ENCODE peak calls at places on chromosome 5, in seven cellular contexts. L, X, F, I, O, W and B are unnamed samples.

GRCh38 chr5:136001531-136001930 is 27.3 kb upstream of the TGFBI start:
- DNase-seq in L (no peak), X (peak), F (no peak), I (peak), O (peak), W (peak), B (peak)

GRCh38 chr5:5271606-5272321 is 131.6 kb downstream of the ADAMTS16 start:
- DNase-seq in L (no peak), X (peak), F (no peak), I (no peak), O (no peak), W (peak), B (no peak)

GRCh38 chr5:124461857-124462423 is 284.5 kb downstream of the ZNF608 start:
- DNase-seq in L (no peak), X (no peak), F (no peak), I (no peak), O (no peak), W (no peak), B (no peak)

GRCh38 chr5:127386557-127386956 is 96.0 kb downstream of the MEGF10 start:
- DNase-seq in L (no peak), X (peak), F (no peak), I (no peak), O (no peak), W (peak), B (peak)

GRCh38 chr5:168163966-168164365 is 127.5 kb upstream of the WWC1 start:
- DNase-seq in L (no peak), X (no peak), F (peak), I (no peak), O (no peak), W (no peak), B (no peak)

GRCh38 chr5:31894131-31894530 is 255.2 kb downstream of the PDZD2 start:
- DNase-seq in L (no peak), X (no peak), F (no peak), I (no peak), O (no peak), W (no peak), B (no peak)

GRCh38 chr5:108638021-108638420 is 109.7 kb upstream of the FER start:
- DNase-seq in L (no peak), X (no peak), F (no peak), I (no peak), O (no peak), W (no peak), B (no peak)

GRCh38 chr5:66987949-66988838 is 208.4 kb downstream of the CD180 start:
- DNase-seq in L (no peak), X (peak), F (peak), I (peak), O (peak), W (no peak), B (peak)

GRCh38 chr5:120124961-120125360 is 339.1 kb upstream of the PRR16 start:
- DNase-seq in L (no peak), X (peak), F (no peak), I (peak), O (no peak), W (no peak), B (no peak)

GRCh38 chr5:122126711-122127385 is 2.5 kb upstream of the ZNF474 start:
- DNase-seq in L (no peak), X (no peak), F (no peak), I (peak), O (peak), W (peak), B (peak)

GRCh38 chr5:88829773-88830172 is 53.2 kb downstream of the MEF2C start:
- DNase-seq in L (no peak), X (no peak), F (no peak), I (peak), O (peak), W (no peak), B (no peak)

GRCh38 chr5:139468421-139468931 is 2.3 kb upstream of the SMIM33 start:
- DNase-seq in L (no peak), X (no peak), F (no peak), I (no peak), O (no peak), W (no peak), B (no peak)

GRCh38 chr5:168171901-168172717 is 119.3 kb upstream of the WWC1 start:
- DNase-seq in L (no peak), X (no peak), F (no peak), I (no peak), O (no peak), W (no peak), B (no peak)

GRCh38 chr5:176650354-176650884 is 3.1 kb downstream of the TSPAN17 start:
- DNase-seq in L (no peak), X (no peak), F (no peak), I (peak), O (peak), W (no peak), B (no peak)

GRCh38 chr5:139389701-139390638 is at the start of gene MZB1:
- DNase-seq in L (peak), X (no peak), F (no peak), I (no peak), O (no peak), W (no peak), B (no peak)

GRCh38 chr5:173648308-173648866 is 31.9 kb upstream of the BOD1 start:
- DNase-seq in L (no peak), X (no peak), F (no peak), I (no peak), O (no peak), W (no peak), B (no peak)

GRCh38 chr5:141121985-141122384 is 367 bp downstream of the PCDHB4 start:
- DNase-seq in L (no peak), X (no peak), F (no peak), I (no peak), O (no peak), W (no peak), B (no peak)

GRCh38 chr5:148843510-148844318 is 17.3 kb downstream of the ADRB2 start:
- DNase-seq in L (no peak), X (no peak), F (peak), I (peak), O (peak), W (peak), B (peak)

GRCh38 chr5:60055168-60055567 is 161.6 kb upstream of the PDE4D start:
- DNase-seq in L (no peak), X (no peak), F (no peak), I (no peak), O (no peak), W (no peak), B (no peak)

GRCh38 chr5:79742549-79743136 is 53.0 kb downstream of the CMYA5 start:
- DNase-seq in L (no peak), X (no peak), F (no peak), I (no peak), O (no peak), W (no peak), B (no peak)

GRCh38 chr5:68290260-68290674 is 74.7 kb downstream of the PIK3R1 start:
- DNase-seq in L (no peak), X (peak), F (peak), I (peak), O (peak), W (peak), B (peak)

GRCh38 chr5:179819296-179820126 is 1.2 kb upstream of the SQSTM1 start:
- DNase-seq in L (peak), X (peak), F (peak), I (peak), O (peak), W (peak), B (peak)

GRCh38 chr5:1514027-1514818 is 9.5 kb downstream of the LPCAT1 start:
- DNase-seq in L (no peak), X (no peak), F (no peak), I (no peak), O (no peak), W (no peak), B (no peak)

GRCh38 chr5:110027527-110028322 is 338.0 kb downstream of the MAN2A1 start:
- DNase-seq in L (no peak), X (no peak), F (no peak), I (peak), O (no peak), W (peak), B (peak)

GRCh38 chr5:128085413-128085812 is 1.8 kb downstream of the SLC12A2 start:
- DNase-seq in L (no peak), X (no peak), F (peak), I (no peak), O (no peak), W (no peak), B (no peak)

GRCh38 chr5:101080485-101081240 is 177.6 kb upstream of the ST8SIA4 start:
- DNase-seq in L (no peak), X (no peak), F (no peak), I (peak), O (no peak), W (peak), B (no peak)

GRCh38 chr5:87829214-87829551 is 416.5 kb upstream of the CCNH start:
- DNase-seq in L (no peak), X (no peak), F (peak), I (peak), O (no peak), W (peak), B (no peak)

GRCh38 chr5:54760182-54760935 is 225.0 kb downstream of the ESM1 start:
- DNase-seq in L (no peak), X (peak), F (no peak), I (no peak), O (peak), W (no peak), B (peak)

GRCh38 chr5:140075371-140075770 is 32.3 kb upstream of the NRG2 start:
- DNase-seq in L (no peak), X (peak), F (peak), I (peak), O (peak), W (no peak), B (peak)